ENCODE peak calls at places on chromosomes 5 and 9, in five cellular contexts. N is CD8-positive, alpha-beta memory T cell; K is effector memory CD4-positive, alpha-beta T cell; I is breast epithelium; F is brain microvascular endothelial cell. U is an unnamed sample. For H3K27me3, the result is how much of the 10 kb centered on the place peaks cover.

GRCh38 chr9:95499101-95499676 is 17.6 kb downstream of the PTCH1 start:
- DNase-seq in N (no peak), K (no peak), I (no peak), F (no peak), U (no peak)

GRCh38 chr5:108529381-108529780 is 147.5 kb upstream of the FBXL17 start:
- DNase-seq in N (no peak), K (no peak), I (no peak), F (peak), U (no peak)

GRCh38 chr5:96726802-96727201 is 64.6 kb downstream of the CAST start:
- DNase-seq in N (no peak), K (no peak), I (no peak), F (no peak), U (no peak)

GRCh38 chr5:96408276-96408777 is 24.7 kb downstream of the PCSK1 start:
- DNase-seq in N (no peak), K (no peak), I (no peak), F (peak), U (no peak)

GRCh38 chr5:98500811-98501210 is 272.7 kb upstream of the RGMB start:
- DNase-seq in N (no peak), K (no peak), I (no peak), F (no peak), U (no peak)

GRCh38 chr5:150440948-150441812 is 8.4 kb downstream of the RPS14 start:
- DNase-seq in N (no peak), K (no peak), I (no peak), F (no peak), U (no peak)

GRCh38 chr5:1751026-1751863 is 48.4 kb downstream of the MRPL36 start:
- DNase-seq in N (no peak), K (no peak), I (no peak), F (no peak), U (peak)

GRCh38 chr5:103435136-103435914 is 127.3 kb downstream of the NUDT12 start:
- DNase-seq in N (no peak), K (no peak), I (no peak), F (peak), U (no peak)

GRCh38 chr5:111810087-111810486 is 53.1 kb upstream of the NREP start:
- DNase-seq in N (no peak), K (no peak), I (no peak), F (no peak), U (no peak)

GRCh38 chr5:102523541-102524175 is 24.9 kb upstream of the SLCO6A1 start:
- DNase-seq in N (no peak), K (no peak), I (no peak), F (no peak), U (no peak)

GRCh38 chr5:171365351-171365750 is 22.3 kb upstream of the NPM1 start:
- DNase-seq in N (no peak), K (no peak), I (no peak), F (peak), U (no peak)

GRCh38 chr9:91256235-91256634 is 105.5 kb downstream of the AUH start:
- DNase-seq in N (no peak), K (no peak), I (no peak), F (no peak), U (no peak)

GRCh38 chr9:133953976-133954709 is 38.0 kb downstream of the VAV2 start:
- DNase-seq in N (no peak), K (no peak), I (no peak), F (no peak), U (no peak)

GRCh38 chr5:160378325-160378724 is 7.9 kb upstream of the C1QTNF2 start:
- DNase-seq in N (no peak), K (no peak), I (no peak), F (no peak), U (no peak)

GRCh38 chr5:180990889-180991257 is 2.2 kb downstream of the BTNL3 start:
- DNase-seq in N (no peak), K (no peak), I (no peak), F (no peak), U (no peak)

GRCh38 chr9:107750741-107751521 is 261.4 kb upstream of the KLF4 start:
- DNase-seq in N (no peak), K (no peak), I (peak), F (peak), U (no peak)

GRCh38 chr9:18800579-18800978 is 232.4 kb downstream of the SAXO1 start:
- DNase-seq in N (no peak), K (no peak), I (no peak), F (no peak), U (no peak)

GRCh38 chr5:132481243-132482211 is 9.0 kb downstream of the IRF1 start:
- DNase-seq in N (no peak), K (no peak), I (no peak), F (no peak), U (no peak)

GRCh38 chr5:156327306-156327705 is 342 bp downstream of the SGCD start:
- DNase-seq in N (no peak), K (no peak), I (no peak), F (no peak), U (no peak)

GRCh38 chr5:10367586-10367985 is 14.1 kb downstream of the MARCHF6 start:
- DNase-seq in N (no peak), K (no peak), I (no peak), F (no peak), U (no peak)

GRCh38 chr5:57834829-57835554 is 352.4 kb upstream of the ACTBL2 start:
- DNase-seq in N (no peak), K (no peak), I (no peak), F (peak), U (no peak)

GRCh38 chr9:23123048-23123632 is 676.5 kb downstream of the DMRTA1 start:
- DNase-seq in N (no peak), K (no peak), I (no peak), F (peak), U (no peak)

GRCh38 chr9:126722252-126722921 is 82.5 kb upstream of the ZBTB43 start:
- DNase-seq in N (peak), K (peak), I (peak), F (peak), U (peak)

GRCh38 chr5:74946471-74946870 is 80.3 kb upstream of the FAM169A start:
- DNase-seq in N (no peak), K (no peak), I (no peak), F (no peak), U (no peak)

GRCh38 chr5:132445640-132445923 is 45.0 kb downstream of the IRF1 start:
- DNase-seq in N (no peak), K (no peak), I (no peak), F (no peak), U (no peak)

GRCh38 chr9:33167084-33167948 is at the start of gene B4GALT1:
- DNase-seq in N (peak), K (peak), I (peak), F (peak), U (peak)

GRCh38 chr5:116814656-116815055 is 240.0 kb upstream of the SEMA6A start:
- DNase-seq in N (no peak), K (no peak), I (no peak), F (no peak), U (no peak)

GRCh38 chr5:116273458-116274242 is 188.8 kb downstream of the COMMD10 start:
- DNase-seq in N (no peak), K (no peak), I (no peak), F (no peak), U (no peak)

GRCh38 chr9:69798737-69799136 is 21.9 kb upstream of the CFAP95 start:
- DNase-seq in N (no peak), K (no peak), I (no peak), F (no peak), U (no peak)

GRCh38 chr5:135873831-135874230 is 21.8 kb downstream of the IL9 start:
- DNase-seq in N (no peak), K (no peak), I (no peak), F (no peak), U (no peak)

GRCh38 chr5:116573279-116573616 is 1.4 kb downstream of the SEMA6A start:
- DNase-seq in N (no peak), K (no peak), I (no peak), F (no peak), U (no peak)

GRCh38 chr5:34684980-34685352 is 28.8 kb downstream of the RAI14 start:
- DNase-seq in N (no peak), K (no peak), I (no peak), F (no peak), U (no peak)

DNA sequence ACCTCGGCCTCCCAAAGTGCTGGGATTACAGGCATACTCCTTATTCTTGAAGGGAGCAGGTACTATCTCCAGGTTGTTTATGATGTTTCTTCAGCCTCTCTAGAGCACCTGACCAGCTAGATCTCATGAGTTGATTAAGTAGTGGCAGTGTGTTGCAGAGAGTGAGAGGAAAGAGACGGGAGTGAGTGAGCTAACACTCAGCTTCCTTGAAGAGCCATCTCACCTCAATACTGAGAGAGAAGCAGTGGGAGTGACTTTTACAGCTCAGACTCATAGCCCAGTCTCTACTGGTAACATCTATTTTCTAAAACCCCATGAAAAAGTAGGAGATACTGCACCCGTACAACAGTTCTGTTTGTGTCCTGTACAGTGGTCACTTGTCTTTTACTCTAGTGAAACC is 43.9 kb upstream of the RUSC2 start:
- DNase-seq in N (no peak), K (no peak), I (no peak), F (no peak), U (no peak)
- H3K27me3 ChIP-seq in N (under half), K (under half), I (under half), F (under half), U (under half)

DNA sequence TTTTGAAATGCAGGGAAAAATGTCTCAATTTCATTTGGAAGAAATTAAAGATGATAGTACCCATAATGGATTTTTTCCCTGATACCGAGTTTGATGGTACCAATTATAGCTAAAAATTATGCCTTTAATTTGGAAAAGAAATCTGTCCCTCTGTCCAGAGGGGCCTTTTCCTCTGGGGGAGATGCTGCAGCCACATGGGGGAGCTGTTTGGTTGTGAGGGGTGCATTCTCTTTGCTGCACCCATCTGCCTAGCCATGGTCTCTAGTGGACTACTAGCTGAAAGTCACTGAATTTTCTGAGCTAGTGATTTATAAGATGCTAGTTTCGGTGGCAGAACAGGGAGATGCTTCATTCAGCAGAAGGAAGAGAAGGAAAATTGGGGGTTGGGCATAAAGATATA is 9.6 kb downstream of the SEC61B start:
- DNase-seq in N (no peak), K (no peak), I (no peak), F (no peak), U (peak)
- H3K27ac ChIP-seq in N (no peak), K (no peak), I (no peak), F (no peak), U (no peak)

GRCh38 chr9:6646028-6646636 is 603 bp upstream of the GLDC start:
- DNase-seq in N (no peak), K (no peak), I (no peak), F (no peak), U (no peak)
- H3K27me3 ChIP-seq in N (under half), K (under half), I (under half), F (under half), U (under half)

DNA sequence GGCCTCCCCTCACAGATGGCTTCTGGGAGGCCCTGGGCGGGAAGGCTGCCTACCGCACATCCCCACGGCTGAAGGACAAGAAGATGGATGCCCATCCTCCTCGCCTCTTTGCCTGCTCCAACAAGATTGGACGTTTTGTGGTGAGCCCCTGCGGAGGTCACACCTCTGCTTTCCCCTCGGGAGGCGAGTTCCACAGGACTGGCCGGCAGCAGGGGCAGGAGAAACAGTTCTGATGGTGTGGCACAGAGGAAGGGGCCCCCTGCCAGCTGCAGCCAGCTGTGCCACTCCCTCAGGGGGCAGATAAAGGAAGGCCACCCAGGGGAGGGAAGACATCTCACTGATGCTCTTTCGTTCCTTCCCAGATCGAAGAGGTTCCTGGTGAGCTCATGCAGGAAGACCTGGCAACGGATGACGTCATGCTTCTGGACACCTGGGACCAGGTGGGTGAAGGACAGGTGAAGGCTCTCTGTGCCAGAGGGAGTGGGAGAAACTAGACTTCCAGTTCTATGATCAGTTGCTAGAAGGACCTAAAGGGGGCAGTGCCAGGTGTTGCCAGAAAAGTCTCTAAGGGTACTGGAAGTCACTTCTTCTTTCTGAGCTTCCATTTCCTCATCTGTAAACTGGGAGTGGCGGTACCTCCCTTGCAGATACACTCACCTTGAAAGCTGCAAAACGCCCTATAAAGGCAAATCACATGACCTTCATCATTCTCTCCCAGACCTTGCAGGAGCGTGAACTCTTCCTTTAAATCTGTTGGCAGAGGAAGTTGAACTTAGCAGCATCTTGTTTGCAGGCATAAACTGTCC is 41.0 kb downstream of the STOM start:
- DNase-seq in N (no peak), K (no peak), I (no peak), F (no peak), U (no peak)
- H3K27ac ChIP-seq in N (no peak), K (no peak), I (peak), F (no peak), U (no peak)

U was measured in naive thymus-derived CD4-positive, alpha-beta T cell.